ENCODE peak calls at places on chromosome 22, in six cellular contexts. D is epithelial cell of esophagus; Q is GM04504; X is AG08395; A is naive thymus-derived CD8-positive, alpha-beta T cell; V is CD8-positive, alpha-beta T cell. B is an unnamed sample.

GRCh38 chr22:31184015-31184414 is 24.0 kb downstream of the RNF185 start:
- DNase-seq in V (no peak), Q (no peak), D (no peak), A (no peak), X (no peak), B (no peak)

GRCh38 chr22:41565403-41566054 is 4.7 kb downstream of the CSDC2 start:
- DNase-seq in Q (peak), V (no peak), A (no peak), X (peak), D (peak), B (peak)

GRCh38 chr22:19820880-19821522 is 33.7 kb downstream of the GNB1L start:
- DNase-seq in V (no peak), D (no peak), A (no peak), Q (no peak), X (no peak), B (no peak)

GRCh38 chr22:41625577-41625976 is 4.5 kb downstream of the XRCC6 start:
- DNase-seq in A (no peak), D (no peak), V (no peak), Q (no peak), X (no peak), B (no peak)

GRCh38 chr22:22684605-22685561 is 40.5 kb downstream of the GGTLC2 start:
- DNase-seq in Q (peak), D (no peak), X (peak), V (no peak), A (no peak), B (peak)

GRCh38 chr22:23626286-23626975 is 5.7 kb downstream of the DRICH1 start:
- DNase-seq in A (no peak), D (no peak), Q (no peak), X (no peak), V (no peak), B (no peak)

GRCh38 chr22:47192651-47193437 is 430.4 kb downstream of the TBC1D22A start:
- DNase-seq in Q (no peak), V (no peak), A (no peak), X (no peak), D (no peak), B (no peak)

GRCh38 chr22:36277482-36278291 is 24.8 kb downstream of the APOL1 start:
- DNase-seq in D (peak), V (peak), A (peak), X (peak), Q (no peak), B (peak)

GRCh38 chr22:40036126-40036525 is 41.4 kb downstream of the FAM83F start:
- DNase-seq in X (no peak), D (no peak), A (no peak), Q (no peak), V (no peak), B (no peak)

GRCh38 chr22:38843716-38844660 is at the start of gene NPTXR:
- DNase-seq in V (peak), X (peak), Q (no peak), D (peak), A (peak), B (no peak)

GRCh38 chr22:20422965-20423635 is 14.5 kb downstream of the SCARF2 start:
- DNase-seq in A (no peak), D (no peak), V (no peak), X (peak), Q (peak), B (no peak)

GRCh38 chr22:24978308-24978707 is 25.8 kb downstream of the KIAA1671 start:
- DNase-seq in D (no peak), X (no peak), V (no peak), Q (no peak), A (no peak), B (no peak)

GRCh38 chr22:40420341-40421081 is 50.1 kb downstream of the SGSM3 start:
- DNase-seq in X (no peak), A (no peak), D (no peak), Q (no peak), V (no peak), B (no peak)

GRCh38 chr22:39318507-39319283 is 728 bp downstream of the RPL3 start:
- DNase-seq in V (no peak), Q (no peak), A (no peak), D (no peak), X (no peak), B (no peak)

GRCh38 chr22:17808688-17809403 is 34.6 kb upstream of the BID start:
- DNase-seq in D (no peak), X (no peak), A (no peak), Q (no peak), V (no peak), B (no peak)

GRCh38 chr22:38310518-38311330 is 6.5 kb downstream of the CSNK1E start:
- DNase-seq in V (no peak), X (no peak), Q (no peak), A (no peak), D (no peak), B (no peak)

GRCh38 chr22:17869285-17870096 is 95.2 kb upstream of the BID start:
- DNase-seq in Q (no peak), V (no peak), D (no peak), A (no peak), X (no peak), B (no peak)

GRCh38 chr22:36425977-36426523 is 38.3 kb upstream of the MYH9 start:
- DNase-seq in V (no peak), Q (no peak), X (no peak), A (no peak), D (no peak), B (no peak)

GRCh38 chr22:23750374-23750743 is 553 bp downstream of the ZNF70 start:
- DNase-seq in Q (no peak), A (no peak), D (no peak), V (no peak), X (no peak), B (no peak)

GRCh38 chr22:50260801-50261614 is 475 bp downstream of the MAPK12 start:
- DNase-seq in D (peak), X (peak), V (no peak), Q (no peak), A (no peak), B (peak)

GRCh38 chr22:24413726-24414385 is 13.5 kb upstream of the ADORA2A start:
- DNase-seq in X (no peak), V (no peak), A (no peak), D (no peak), Q (no peak), B (no peak)

GRCh38 chr22:28283025-28283654 is 364.1 kb upstream of the PITPNB start:
- DNase-seq in V (no peak), Q (no peak), D (no peak), X (peak), A (no peak), B (no peak)

GRCh38 chr22:45210174-45210573 is 30.5 kb downstream of the KIAA0930 start:
- DNase-seq in X (no peak), Q (no peak), V (no peak), D (no peak), A (no peak), B (no peak)

GRCh38 chr22:40388231-40388630 is 17.8 kb downstream of the SGSM3 start:
- DNase-seq in X (no peak), A (no peak), D (no peak), V (no peak), Q (no peak), B (no peak)

B was measured in renal cortical epithelial cell.